ENCODE peak calls at places on chromosomes 13 and 19, in four cellular contexts. C, A, V and O are unnamed samples.

GRCh38 chr19:8655340-8655709 is 24.9 kb downstream of the NFILZ start:
- DNase-seq in A (no peak), C (no peak), V (no peak), O (no peak)

GRCh38 chr13:112779856-112780604 is 90.2 kb downstream of the ATP11A start:
- DNase-seq in V (no peak), A (peak; percentile 23), C (peak; percentile 38), O (no peak)

GRCh38 chr13:110836600-110836903 is 78.3 kb downstream of the ANKRD10 start:
- DNase-seq in C (no peak), V (no peak), A (no peak), O (no peak)

GRCh38 chr13:48334534-48335127 is 31.1 kb downstream of the RB1 start:
- DNase-seq in V (peak; percentile 45), A (peak; percentile 74), C (no peak), O (no peak)

GRCh38 chr13:46172531-46172991 is 9.4 kb downstream of the LCP1 start:
- DNase-seq in V (no peak), A (no peak), C (no peak), O (no peak)

GRCh38 chr13:49652691-49653305 is 24.5 kb downstream of the ARL11 start:
- DNase-seq in C (no peak), A (peak; percentile 40), V (peak; percentile 85), O (no peak)

GRCh38 chr13:97849305-97849704 is 104.2 kb upstream of the IPO5 start:
- DNase-seq in A (peak; percentile 63), C (no peak), V (peak; percentile 73), O (no peak)

GRCh38 chr13:76293751-76294150 is 592.5 kb downstream of the KCTD12 start:
- DNase-seq in C (no peak), A (peak; percentile 39), V (no peak), O (no peak)

GRCh38 chr19:17329768-17330545 is 4.7 kb downstream of the ANO8 start:
- DNase-seq in C (no peak), A (no peak), V (no peak), O (no peak)

GRCh38 chr13:29507356-29507755 is 88.1 kb downstream of the SLC7A1 start:
- DNase-seq in C (no peak), V (no peak), A (no peak), O (no peak)

GRCh38 chr13:32309812-32310706 is 5.1 kb downstream of the ZAR1L start:
- DNase-seq in A (peak; percentile 85), C (no peak), V (peak; percentile 74), O (no peak)

GRCh38 chr19:4606921-4607678 is 32.2 kb upstream of the TNFAIP8L1 start:
- DNase-seq in C (no peak), A (no peak), V (peak; percentile 78), O (no peak)
- TF ChIP-seq CTCF in C (no peak), A (no peak), V (peak; percentile 61), O (no peak)

DNA sequence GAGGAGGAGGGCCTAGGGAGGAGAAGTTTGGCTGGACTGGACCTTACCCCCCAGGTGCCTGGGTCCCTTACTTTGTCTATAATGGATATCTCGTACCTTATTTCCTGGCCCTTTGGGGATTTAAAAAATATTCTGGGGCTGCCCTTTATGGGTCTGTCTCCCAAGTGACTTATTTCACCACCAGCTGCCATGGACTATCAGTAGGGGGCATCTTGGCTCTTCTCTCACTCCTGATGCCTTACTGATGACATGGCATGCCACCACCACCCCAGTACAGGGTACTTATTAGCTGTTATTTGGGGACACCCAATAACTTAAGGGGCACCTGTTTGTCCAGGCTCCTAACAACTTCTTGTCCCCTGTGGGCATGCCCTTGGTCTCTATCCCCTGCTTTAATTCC is 38.0 kb downstream of the NFIX start:
- DNase-seq in A (no peak), V (no peak), C (no peak), O (no peak)
- TF ChIP-seq CTCF in A (peak; percentile 19), V (peak; percentile 7), C (no peak), O (peak; percentile 41)

GRCh38 chr13:102017248-102017647 is 384.6 kb downstream of the FGF14 start:
- DNase-seq in A (peak; percentile 34), C (no peak), V (peak; percentile 22), O (no peak)

GRCh38 chr13:102011539-102011938 is 390.3 kb downstream of the FGF14 start:
- DNase-seq in V (no peak), C (no peak), A (no peak), O (no peak)

GRCh38 chr13:102012299-102013293 is 389.3 kb downstream of the FGF14 start:
- DNase-seq in V (no peak), C (no peak), A (no peak), O (no peak)
- TF ChIP-seq CTCF in V (no peak), C (no peak), A (no peak), O (no peak)

GRCh38 chr19:57613941-57614743 is at the start of gene ZNF134:
- DNase-seq in A (peak; percentile 92), C (peak; percentile 96), V (peak; percentile 97), O (peak; percentile 95)
- TF ChIP-seq CTCF in A (peak; percentile 52), C (peak; percentile 26), V (no peak), O (peak; percentile 64)

DNA sequence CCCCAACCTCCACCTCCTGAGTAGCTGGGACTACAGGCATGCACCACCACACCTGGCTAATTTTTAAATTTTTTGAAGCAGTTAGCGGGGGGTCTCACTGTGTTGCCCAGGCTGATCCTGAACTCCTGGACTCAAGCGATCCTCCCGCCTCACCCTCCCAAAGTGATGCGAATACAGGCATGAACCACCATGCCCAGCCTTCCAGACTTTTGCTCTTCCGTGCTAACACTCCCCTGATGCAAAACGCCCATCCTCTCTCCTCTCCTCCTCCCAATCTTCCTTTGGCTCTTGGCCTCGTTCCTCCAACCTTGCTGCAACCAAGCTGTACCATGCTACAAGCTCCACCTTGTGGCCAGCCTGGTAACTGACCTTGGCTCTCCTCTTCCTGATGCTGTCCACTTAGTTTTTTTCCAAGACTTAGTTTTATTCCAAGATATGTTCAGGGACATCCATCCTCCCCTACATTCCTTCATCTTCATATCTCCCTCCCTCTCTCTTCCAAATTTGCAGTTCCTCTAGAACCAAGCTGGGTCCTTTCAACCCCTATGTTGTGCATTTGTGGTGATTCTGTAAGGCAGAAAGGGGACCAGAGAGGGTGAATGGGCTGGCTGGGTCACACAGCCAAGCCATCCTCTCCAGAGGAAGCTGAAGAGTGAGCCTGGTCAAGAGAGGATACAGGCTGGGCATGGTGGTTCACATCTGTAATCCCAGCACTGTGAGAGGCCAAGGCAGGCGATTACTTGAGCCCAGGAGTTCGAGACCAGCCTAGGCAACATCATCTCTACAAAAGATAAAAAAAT is 32.8 kb downstream of the TINCR start:
- DNase-seq in C (no peak), A (peak; percentile 12), V (peak; percentile 51), O (no peak)
- TF ChIP-seq CTCF in C (peak; percentile 19), A (peak; percentile 67), V (peak; percentile 84), O (peak; percentile 76)

DNA sequence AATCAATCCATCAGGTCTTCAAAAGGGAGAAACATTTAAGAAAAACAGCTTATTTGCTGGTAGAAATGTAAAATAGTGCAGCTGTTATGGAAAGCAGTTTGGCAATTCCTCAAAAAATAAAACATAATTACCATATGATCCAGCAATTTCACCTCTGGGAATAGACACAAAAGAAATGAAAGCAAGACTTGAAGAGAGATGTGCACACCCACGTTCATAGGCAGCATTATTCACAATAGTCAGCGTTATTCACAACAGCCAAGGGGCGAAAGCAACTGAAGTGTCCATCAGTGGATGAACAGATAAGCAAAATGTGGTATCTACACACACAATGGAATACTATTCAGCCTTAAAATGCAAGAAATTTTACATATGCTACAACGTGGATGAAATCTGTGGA is 45.1 kb upstream of the DOCK9 start:
- DNase-seq in V (no peak), A (no peak), C (no peak), O (no peak)
- TF ChIP-seq CTCF in V (no peak), A (no peak), C (no peak), O (no peak)

DNA sequence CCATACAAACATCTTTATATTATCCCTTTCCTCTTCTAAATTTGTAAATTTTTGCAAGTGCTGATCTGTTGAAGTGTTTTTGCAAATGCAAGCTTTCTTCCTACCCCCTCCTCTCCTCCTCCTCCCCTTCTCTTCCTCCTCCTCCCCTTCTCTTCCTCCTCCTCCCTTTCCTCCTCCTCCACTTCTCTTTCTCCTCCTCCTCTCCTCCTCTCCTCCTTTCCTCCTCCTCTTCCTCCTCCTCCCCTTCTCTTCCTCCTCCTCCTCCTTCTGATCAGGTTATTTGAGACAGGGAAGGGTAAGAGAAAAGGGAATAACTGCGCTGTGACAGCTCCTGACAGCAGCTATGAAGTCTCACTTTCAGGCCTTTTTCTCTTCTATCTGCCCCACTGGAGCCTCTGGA is 8.9 kb downstream of the TNFSF13B start:
- DNase-seq in A (no peak), C (no peak), V (no peak), O (no peak)
- TF ChIP-seq CTCF in A (no peak), C (no peak), V (no peak), O (no peak)

GRCh38 chr13:39415403-39415802 is 187.6 kb downstream of the LHFPL6 start:
- DNase-seq in V (peak; percentile 63), C (peak; percentile 64), A (peak; percentile 72), O (no peak)
- TF ChIP-seq CTCF in V (peak; percentile 78), C (peak; percentile 57), A (peak; percentile 72), O (peak; percentile 69)